ENCODE peak calls at places on chromosomes 11 and 22, in seven cellular contexts. I, Z, O, N, S, U and B are unnamed samples. For H3K9me3, the result is how much of the 10 kb centered on the place peaks cover.

GRCh38 chr11:60945295-60945667 is 6.7 kb downstream of the SLC15A3 start:
- DNase-seq in I (no peak), Z (no peak), O (no peak), N (no peak), S (no peak), U (no peak), B (no peak)

GRCh38 chr11:128904303-128904871 is 13.2 kb downstream of the KCNJ5 start:
- DNase-seq in I (no peak), Z (peak), O (no peak), N (no peak), S (no peak), U (no peak), B (no peak)

GRCh38 chr11:7196396-7197146 is 55.1 kb upstream of the SYT9 start:
- DNase-seq in I (no peak), Z (no peak), O (no peak), N (no peak), S (no peak), U (no peak), B (no peak)

GRCh38 chr11:133945087-133945974 is 11.4 kb downstream of the IGSF9B start:
- DNase-seq in I (peak), Z (peak), O (no peak), N (peak), S (peak), U (peak), B (peak)

GRCh38 chr22:34390400-34390799 is 470.1 kb upstream of the LARGE1 start:
- DNase-seq in I (no peak), Z (no peak), O (no peak), N (no peak), S (no peak), U (no peak), B (no peak)

GRCh38 chr11:128424867-128425285 is 162.5 kb downstream of the ETS1 start:
- DNase-seq in I (peak), Z (peak), O (no peak), N (no peak), S (no peak), U (no peak), B (no peak)

GRCh38 chr11:121534131-121535093 is 81.6 kb upstream of the SORL1-AS1 start:
- DNase-seq in I (no peak), Z (no peak), O (no peak), N (peak), S (no peak), U (peak), B (no peak)

GRCh38 chr22:22820626-22821025 is 67.0 kb upstream of the IGLL5 start:
- DNase-seq in I (no peak), Z (no peak), O (no peak), N (no peak), S (peak), U (no peak), B (no peak)

GRCh38 chr11:44909557-44909956 is 41.1 kb downstream of the TP53I11 start:
- DNase-seq in I (no peak), Z (no peak), O (no peak), N (no peak), S (no peak), U (no peak), B (no peak)

GRCh38 chr11:35415488-35415887 is 3.9 kb downstream of the SLC1A2 start:
- DNase-seq in I (no peak), Z (no peak), O (no peak), N (no peak), S (no peak), U (no peak), B (no peak)

GRCh38 chr11:92048415-92048814 is 176.2 kb upstream of the FAT3 start:
- DNase-seq in I (no peak), Z (no peak), O (no peak), N (no peak), S (no peak), U (peak), B (no peak)

GRCh38 chr22:19277785-19278184 is 13.7 kb downstream of the CLTCL1 start:
- DNase-seq in I (no peak), Z (no peak), O (no peak), N (no peak), S (no peak), U (no peak), B (no peak)

GRCh38 chr11:47724041-47724729 is 9.0 kb upstream of the AGBL2 start:
- DNase-seq in I (no peak), Z (no peak), O (peak), N (peak), S (no peak), U (peak), B (no peak)

GRCh38 chr11:43555811-43556210 is 124.7 kb upstream of the HSD17B12 start:
- DNase-seq in I (no peak), Z (no peak), O (no peak), N (peak), S (no peak), U (no peak), B (no peak)

GRCh38 chr11:473975-474785 is 24.1 kb downstream of the PTDSS2 start:
- DNase-seq in I (no peak), Z (peak), O (no peak), N (no peak), S (no peak), U (no peak), B (no peak)

GRCh38 chr11:37907461-37908223 is 1309.6 kb upstream of the RAG2 start:
- DNase-seq in I (no peak), Z (peak), O (no peak), N (peak), S (no peak), U (no peak), B (no peak)

DNA sequence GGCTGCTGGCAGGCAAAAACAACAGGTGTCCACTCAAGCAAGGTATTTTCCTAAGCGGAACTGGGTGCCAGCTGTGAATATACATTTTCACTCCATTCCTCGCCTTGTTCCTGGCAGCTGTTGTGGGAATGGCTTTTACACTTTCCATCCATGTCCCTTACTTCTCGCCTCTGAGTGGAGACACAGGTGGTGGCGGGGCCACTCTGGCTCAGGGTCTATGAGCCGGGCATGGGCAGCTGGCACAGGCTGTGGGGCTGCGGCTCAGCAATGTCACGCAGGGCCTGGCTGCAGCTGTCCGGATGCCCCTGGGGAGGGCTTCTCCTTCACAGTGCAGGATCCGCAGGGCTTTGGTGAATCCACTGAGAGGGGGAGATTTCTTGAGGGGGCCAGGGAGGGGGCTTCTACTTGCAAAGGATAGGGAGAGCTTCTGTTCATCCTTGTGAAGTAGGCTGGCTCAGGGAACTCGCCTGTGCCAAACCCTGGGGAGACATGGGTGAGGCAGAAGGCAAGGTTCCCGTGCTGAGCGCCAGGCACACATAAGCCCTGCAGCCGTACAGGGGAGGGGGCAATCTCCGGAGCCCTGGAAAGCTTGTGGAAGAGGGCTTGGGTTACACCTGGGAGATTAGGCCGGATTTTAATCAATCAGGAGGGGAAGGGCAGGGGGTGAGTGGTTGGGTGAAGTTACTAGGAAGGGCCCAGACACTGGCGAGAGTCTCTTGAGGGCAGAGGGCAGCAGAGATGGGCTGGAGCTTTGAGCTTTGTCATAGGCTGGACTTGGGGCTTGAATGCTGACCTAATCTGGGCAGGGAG is 45.7 kb downstream of the KCNQ1OT1 start:
- DNase-seq in I (no peak), Z (peak), O (no peak), N (no peak), S (no peak), U (no peak), B (no peak)
- H3K9me3 ChIP-seq in I (half or more), Z (under half), O (under half), N (under half), S (under half), U (under half), B (under half)

GRCh38 chr11:98155696-98156095 is 865.1 kb upstream of the CNTN5 start:
- DNase-seq in I (no peak), Z (no peak), O (no peak), N (no peak), S (no peak), U (no peak), B (no peak)
- H3K9me3 ChIP-seq in I (under half), Z (under half), O (under half), N (under half), S (under half), U (under half), B (under half)

DNA sequence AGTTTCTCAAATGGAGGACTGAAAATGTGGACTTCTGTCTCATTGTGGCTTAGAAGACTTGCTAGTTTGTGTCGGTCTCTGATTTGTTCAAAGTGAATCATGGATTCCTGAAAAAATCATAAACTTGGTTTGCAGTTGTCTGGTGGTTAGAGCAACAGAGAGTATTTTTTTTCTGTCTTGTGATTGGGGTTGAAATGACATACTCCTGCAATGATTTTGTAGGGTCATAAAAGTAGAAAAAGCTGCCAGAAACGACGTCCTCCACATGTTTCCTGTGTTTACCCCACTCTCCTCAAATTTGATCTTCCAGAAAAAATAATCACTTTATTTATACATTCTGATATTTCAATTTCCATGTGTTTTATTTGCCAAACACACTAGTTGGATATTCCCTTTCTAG is 219.2 kb upstream of the PGR start:
- DNase-seq in I (no peak), Z (no peak), O (no peak), N (no peak), S (no peak), U (no peak), B (no peak)
- H3K9me3 ChIP-seq in I (under half), Z (under half), O (under half), N (under half), S (under half), U (under half), B (under half)

DNA sequence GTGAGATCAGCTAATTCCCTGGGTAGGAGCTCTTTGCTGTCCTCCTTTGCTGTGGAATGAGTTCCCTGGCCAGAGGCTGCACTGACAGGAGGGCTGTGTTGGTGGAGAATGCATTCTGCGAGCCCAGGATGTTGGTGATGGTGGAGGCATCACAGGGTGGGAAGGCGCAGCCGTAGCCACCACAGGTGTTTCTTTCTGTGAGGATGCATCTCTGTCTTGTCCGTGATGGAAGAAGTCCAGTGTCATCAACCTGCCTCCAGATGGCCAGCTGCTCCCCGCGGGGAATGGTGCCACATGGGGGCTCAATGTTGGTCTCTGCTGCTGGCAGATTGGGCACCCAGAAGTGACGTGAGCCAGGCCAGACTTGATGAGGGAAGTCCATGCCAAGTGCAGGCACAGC is 972.1 kb downstream of the TBC1D22A start:
- DNase-seq in I (no peak), Z (no peak), O (no peak), N (no peak), S (no peak), U (no peak), B (no peak)
- H3K9me3 ChIP-seq in I (under half), Z (under half), O (under half), N (under half), S (under half), U (under half), B (under half)

GRCh38 chr22:47407626-47408025 is 645.2 kb downstream of the TBC1D22A start:
- DNase-seq in I (no peak), Z (no peak), O (no peak), N (no peak), S (no peak), U (no peak), B (no peak)
- H3K9me3 ChIP-seq in I (under half), Z (under half), O (under half), N (under half), S (under half), U (under half), B (under half)

DNA sequence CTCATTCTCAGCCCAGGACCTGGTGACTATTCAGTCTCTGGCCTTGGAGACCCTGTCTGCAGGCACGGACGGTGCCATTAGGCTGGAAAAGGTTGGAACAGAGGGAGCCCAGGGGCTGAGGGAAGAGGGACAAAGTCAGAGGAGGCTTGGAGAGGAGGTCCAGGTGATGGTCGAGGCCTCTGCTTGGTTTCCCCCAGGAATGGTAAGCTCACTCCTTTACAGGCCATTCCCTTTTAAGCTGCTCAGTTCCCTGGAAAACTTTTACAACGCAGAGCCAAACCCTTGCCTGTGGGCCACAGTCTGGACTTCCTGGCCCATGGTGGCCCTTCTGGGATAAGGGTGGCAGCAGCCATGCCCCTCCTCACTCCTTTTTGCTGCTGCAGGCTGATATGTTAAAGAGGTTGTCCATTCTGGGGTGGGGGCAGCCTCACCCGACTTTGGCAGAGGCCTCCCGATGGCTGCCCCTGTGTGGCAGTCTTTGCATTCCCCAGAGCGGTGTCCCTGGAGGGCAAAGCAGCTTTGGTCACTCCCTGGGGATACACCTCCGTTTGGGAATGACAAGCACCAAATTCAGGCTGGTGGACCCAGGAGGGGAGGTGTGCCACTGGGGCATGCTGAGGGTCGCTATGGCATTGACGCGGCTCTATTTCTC is 34.0 kb upstream of the RFPL3 start:
- DNase-seq in I (no peak), Z (no peak), O (no peak), N (no peak), S (no peak), U (no peak), B (no peak)
- H3K9me3 ChIP-seq in I (under half), Z (under half), O (under half), N (under half), S (under half), U (under half), B (under half)

DNA sequence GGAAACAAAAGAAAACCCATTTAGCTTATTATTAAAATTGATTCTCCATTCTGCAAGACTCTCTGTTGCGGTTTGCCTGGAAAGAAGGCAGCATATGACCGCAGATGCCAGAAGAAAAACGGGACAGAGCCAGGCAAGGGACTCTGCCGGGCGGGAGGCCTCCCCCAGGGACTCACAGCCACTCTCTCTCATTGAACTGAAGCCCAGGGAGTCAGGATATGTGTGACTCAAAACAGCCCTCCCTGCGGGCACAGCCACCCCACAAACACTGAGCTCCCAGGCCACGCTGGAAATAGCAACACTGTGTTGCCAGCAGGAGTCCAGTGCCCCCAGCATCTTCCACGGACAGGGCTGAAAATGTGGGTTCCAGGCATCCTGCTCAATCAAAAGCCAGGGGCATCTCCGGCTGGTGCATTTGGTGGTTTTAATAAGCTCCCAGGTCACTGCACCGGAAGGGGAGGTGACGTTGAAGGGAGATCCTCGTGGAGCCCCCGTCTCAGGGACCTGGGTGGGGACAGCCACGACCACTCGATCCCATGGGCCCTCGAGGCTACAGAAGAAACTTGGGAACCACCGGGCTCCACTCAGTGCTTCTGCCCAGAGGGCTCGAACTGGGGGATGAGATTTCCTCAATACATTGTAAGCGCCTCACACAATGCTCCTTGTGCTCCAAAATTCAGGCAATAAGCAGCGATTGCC is 624.5 kb downstream of the TBC1D22A start:
- DNase-seq in I (no peak), Z (no peak), O (no peak), N (no peak), S (no peak), U (no peak), B (no peak)
- H3K9me3 ChIP-seq in I (under half), Z (under half), O (under half), N (under half), S (under half), U (half or more), B (under half)